ENCODE peak calls at places on chromosomes 3 and 15, in ten cellular contexts. One of them, this sample, is unnamed.

GRCh38 chr3:144683065-144683464 is 711.4 kb downstream of the DIPK2A start:
- DNase-seq in suprapubic skin: no peak
- DNase-seq in A172: no peak
- DNase-seq in GM12865: no peak
- DNase-seq in LoVo: no peak
- DNase-seq in astrocyte of the spinal cord: no peak
- DNase-seq in fibroblast of the aortic adventitia: no peak
- DNase-seq in activated T-helper 2 cell treated with anti-CD3 and anti-CD28 coated beads, Interferon-gamma antibody, Interleukin-2, Interleukin-4, amounts not matched to agents 10 μg/mL and 5 μg/mL and 100 μg/mL, durations not matched to agents 14 hours and 24 hours and 36 hours: no peak
- DNase-seq in GM23248: no peak
- DNase-seq in DMS79 treated with DMSO at 0.1 percent for 48 hours: no peak
- DNase-seq in this sample: no peak

GRCh38 chr15:31437686-31438085 is 111.1 kb downstream of the KLF13 start:
- DNase-seq in LoVo: no peak
- DNase-seq in activated T-helper 2 cell treated with anti-CD3 and anti-CD28 coated beads, Interferon-gamma antibody, Interleukin-2, Interleukin-4, amounts not matched to agents 10 μg/mL and 5 μg/mL and 100 μg/mL, durations not matched to agents 14 hours and 24 hours and 36 hours: no peak
- DNase-seq in fibroblast of the aortic adventitia: no peak
- DNase-seq in A172: no peak
- DNase-seq in GM23248: no peak
- DNase-seq in DMS79 treated with DMSO at 0.1 percent for 48 hours: no peak
- DNase-seq in GM12865: peak
- DNase-seq in astrocyte of the spinal cord: no peak
- DNase-seq in suprapubic skin: no peak
- DNase-seq in this sample: no peak

GRCh38 chr15:73927476-73928240 is 1.4 kb downstream of the LOXL1 start:
- DNase-seq in suprapubic skin: no peak
- DNase-seq in A172: peak
- DNase-seq in fibroblast of the aortic adventitia: peak
- DNase-seq in LoVo: no peak
- DNase-seq in DMS79 treated with DMSO at 0.1 percent for 48 hours: peak
- DNase-seq in GM23248: peak
- DNase-seq in activated T-helper 2 cell treated with anti-CD3 and anti-CD28 coated beads, Interferon-gamma antibody, Interleukin-2, Interleukin-4, amounts not matched to agents 10 μg/mL and 5 μg/mL and 100 μg/mL, durations not matched to agents 14 hours and 24 hours and 36 hours: peak
- DNase-seq in GM12865: peak
- DNase-seq in astrocyte of the spinal cord: peak
- DNase-seq in this sample: peak

GRCh38 chr3:184347321-184348056 is 10.1 kb downstream of the FAM131A start:
- DNase-seq in A172: no peak
- DNase-seq in activated T-helper 2 cell treated with anti-CD3 and anti-CD28 coated beads, Interferon-gamma antibody, Interleukin-2, Interleukin-4, amounts not matched to agents 10 μg/mL and 5 μg/mL and 100 μg/mL, durations not matched to agents 14 hours and 24 hours and 36 hours: no peak
- DNase-seq in GM23248: peak
- DNase-seq in astrocyte of the spinal cord: no peak
- DNase-seq in LoVo: no peak
- DNase-seq in suprapubic skin: no peak
- DNase-seq in GM12865: no peak
- DNase-seq in DMS79 treated with DMSO at 0.1 percent for 48 hours: no peak
- DNase-seq in fibroblast of the aortic adventitia: peak
- DNase-seq in this sample: no peak

GRCh38 chr3:25962255-25962654 is 172.4 kb downstream of the OXSM start:
- DNase-seq in astrocyte of the spinal cord: no peak
- DNase-seq in DMS79 treated with DMSO at 0.1 percent for 48 hours: no peak
- DNase-seq in LoVo: peak
- DNase-seq in fibroblast of the aortic adventitia: no peak
- DNase-seq in A172: no peak
- DNase-seq in GM23248: no peak
- DNase-seq in GM12865: no peak
- DNase-seq in suprapubic skin: no peak
- DNase-seq in activated T-helper 2 cell treated with anti-CD3 and anti-CD28 coated beads, Interferon-gamma antibody, Interleukin-2, Interleukin-4, amounts not matched to agents 10 μg/mL and 5 μg/mL and 100 μg/mL, durations not matched to agents 14 hours and 24 hours and 36 hours: no peak
- DNase-seq in this sample: no peak

GRCh38 chr15:99054025-99054387 is 46.4 kb upstream of the PGPEP1L start:
- DNase-seq in GM23248: peak
- DNase-seq in suprapubic skin: no peak
- DNase-seq in fibroblast of the aortic adventitia: peak
- DNase-seq in LoVo: no peak
- DNase-seq in A172: no peak
- DNase-seq in DMS79 treated with DMSO at 0.1 percent for 48 hours: no peak
- DNase-seq in astrocyte of the spinal cord: no peak
- DNase-seq in activated T-helper 2 cell treated with anti-CD3 and anti-CD28 coated beads, Interferon-gamma antibody, Interleukin-2, Interleukin-4, amounts not matched to agents 10 μg/mL and 5 μg/mL and 100 μg/mL, durations not matched to agents 14 hours and 24 hours and 36 hours: no peak
- DNase-seq in GM12865: no peak
- DNase-seq in this sample: no peak

GRCh38 chr15:40470423-40471104 is at the start of gene CHST14:
- DNase-seq in LoVo: peak
- DNase-seq in suprapubic skin: no peak
- DNase-seq in GM23248: peak
- DNase-seq in A172: peak
- DNase-seq in DMS79 treated with DMSO at 0.1 percent for 48 hours: peak
- DNase-seq in astrocyte of the spinal cord: peak
- DNase-seq in activated T-helper 2 cell treated with anti-CD3 and anti-CD28 coated beads, Interferon-gamma antibody, Interleukin-2, Interleukin-4, amounts not matched to agents 10 μg/mL and 5 μg/mL and 100 μg/mL, durations not matched to agents 14 hours and 24 hours and 36 hours: peak
- DNase-seq in fibroblast of the aortic adventitia: peak
- DNase-seq in GM12865: peak
- DNase-seq in this sample: peak

GRCh38 chr3:52014613-52015012 is 18.9 kb upstream of the RPL29 start:
- DNase-seq in GM23248: peak
- DNase-seq in GM12865: no peak
- DNase-seq in astrocyte of the spinal cord: no peak
- DNase-seq in fibroblast of the aortic adventitia: no peak
- DNase-seq in LoVo: no peak
- DNase-seq in suprapubic skin: no peak
- DNase-seq in A172: no peak
- DNase-seq in DMS79 treated with DMSO at 0.1 percent for 48 hours: no peak
- DNase-seq in activated T-helper 2 cell treated with anti-CD3 and anti-CD28 coated beads, Interferon-gamma antibody, Interleukin-2, Interleukin-4, amounts not matched to agents 10 μg/mL and 5 μg/mL and 100 μg/mL, durations not matched to agents 14 hours and 24 hours and 36 hours: no peak
- DNase-seq in this sample: no peak

GRCh38 chr15:88115529-88116152 is 140.9 kb downstream of the NTRK3 start:
- DNase-seq in astrocyte of the spinal cord: peak
- DNase-seq in LoVo: peak
- DNase-seq in fibroblast of the aortic adventitia: peak
- DNase-seq in GM12865: no peak
- DNase-seq in activated T-helper 2 cell treated with anti-CD3 and anti-CD28 coated beads, Interferon-gamma antibody, Interleukin-2, Interleukin-4, amounts not matched to agents 10 μg/mL and 5 μg/mL and 100 μg/mL, durations not matched to agents 14 hours and 24 hours and 36 hours: no peak
- DNase-seq in A172: no peak
- DNase-seq in suprapubic skin: no peak
- DNase-seq in DMS79 treated with DMSO at 0.1 percent for 48 hours: peak
- DNase-seq in GM23248: no peak
- DNase-seq in this sample: no peak

GRCh38 chr3:72347819-72348319 is 500.4 kb downstream of the SHQ1 start:
- DNase-seq in suprapubic skin: peak
- DNase-seq in LoVo: peak
- DNase-seq in GM12865: peak
- DNase-seq in activated T-helper 2 cell treated with anti-CD3 and anti-CD28 coated beads, Interferon-gamma antibody, Interleukin-2, Interleukin-4, amounts not matched to agents 10 μg/mL and 5 μg/mL and 100 μg/mL, durations not matched to agents 14 hours and 24 hours and 36 hours: no peak
- DNase-seq in fibroblast of the aortic adventitia: peak
- DNase-seq in DMS79 treated with DMSO at 0.1 percent for 48 hours: no peak
- DNase-seq in astrocyte of the spinal cord: peak
- DNase-seq in A172: peak
- DNase-seq in GM23248: peak
- DNase-seq in this sample: peak

GRCh38 chr3:123261666-123262065 is 59.9 kb downstream of the SEC22A start:
- DNase-seq in A172: no peak
- DNase-seq in GM23248: no peak
- DNase-seq in suprapubic skin: no peak
- DNase-seq in LoVo: no peak
- DNase-seq in astrocyte of the spinal cord: no peak
- DNase-seq in fibroblast of the aortic adventitia: no peak
- DNase-seq in DMS79 treated with DMSO at 0.1 percent for 48 hours: no peak
- DNase-seq in GM12865: no peak
- DNase-seq in activated T-helper 2 cell treated with anti-CD3 and anti-CD28 coated beads, Interferon-gamma antibody, Interleukin-2, Interleukin-4, amounts not matched to agents 10 μg/mL and 5 μg/mL and 100 μg/mL, durations not matched to agents 14 hours and 24 hours and 36 hours: no peak
- DNase-seq in this sample: no peak

GRCh38 chr3:69819283-69819682 is 80.0 kb downstream of the MITF start:
- DNase-seq in A172: no peak
- DNase-seq in astrocyte of the spinal cord: no peak
- DNase-seq in activated T-helper 2 cell treated with anti-CD3 and anti-CD28 coated beads, Interferon-gamma antibody, Interleukin-2, Interleukin-4, amounts not matched to agents 10 μg/mL and 5 μg/mL and 100 μg/mL, durations not matched to agents 14 hours and 24 hours and 36 hours: no peak
- DNase-seq in suprapubic skin: no peak
- DNase-seq in GM12865: no peak
- DNase-seq in LoVo: no peak
- DNase-seq in fibroblast of the aortic adventitia: no peak
- DNase-seq in DMS79 treated with DMSO at 0.1 percent for 48 hours: no peak
- DNase-seq in GM23248: no peak
- DNase-seq in this sample: no peak

GRCh38 chr3:64327039-64327804 is 102.0 kb upstream of the PRICKLE2 start:
- DNase-seq in LoVo: no peak
- DNase-seq in GM12865: no peak
- DNase-seq in suprapubic skin: peak
- DNase-seq in astrocyte of the spinal cord: no peak
- DNase-seq in DMS79 treated with DMSO at 0.1 percent for 48 hours: no peak
- DNase-seq in activated T-helper 2 cell treated with anti-CD3 and anti-CD28 coated beads, Interferon-gamma antibody, Interleukin-2, Interleukin-4, amounts not matched to agents 10 μg/mL and 5 μg/mL and 100 μg/mL, durations not matched to agents 14 hours and 24 hours and 36 hours: no peak
- DNase-seq in GM23248: peak
- DNase-seq in fibroblast of the aortic adventitia: peak
- DNase-seq in A172: no peak
- DNase-seq in this sample: no peak

GRCh38 chr15:74863239-74864056 is 9.7 kb downstream of the SCAMP2 start:
- DNase-seq in astrocyte of the spinal cord: peak
- DNase-seq in fibroblast of the aortic adventitia: no peak
- DNase-seq in GM23248: peak
- DNase-seq in LoVo: no peak
- DNase-seq in GM12865: no peak
- DNase-seq in A172: peak
- DNase-seq in activated T-helper 2 cell treated with anti-CD3 and anti-CD28 coated beads, Interferon-gamma antibody, Interleukin-2, Interleukin-4, amounts not matched to agents 10 μg/mL and 5 μg/mL and 100 μg/mL, durations not matched to agents 14 hours and 24 hours and 36 hours: no peak
- DNase-seq in DMS79 treated with DMSO at 0.1 percent for 48 hours: no peak
- DNase-seq in suprapubic skin: no peak
- DNase-seq in this sample: no peak

GRCh38 chr3:13279532-13279910 is 140.6 kb downstream of the NUP210 start:
- DNase-seq in A172: no peak
- DNase-seq in DMS79 treated with DMSO at 0.1 percent for 48 hours: no peak
- DNase-seq in GM23248: no peak
- DNase-seq in LoVo: no peak
- DNase-seq in fibroblast of the aortic adventitia: no peak
- DNase-seq in activated T-helper 2 cell treated with anti-CD3 and anti-CD28 coated beads, Interferon-gamma antibody, Interleukin-2, Interleukin-4, amounts not matched to agents 10 μg/mL and 5 μg/mL and 100 μg/mL, durations not matched to agents 14 hours and 24 hours and 36 hours: no peak
- DNase-seq in astrocyte of the spinal cord: no peak
- DNase-seq in GM12865: no peak
- DNase-seq in suprapubic skin: no peak
- DNase-seq in this sample: no peak

GRCh38 chr3:22506871-22507270 is 696.3 kb upstream of the UBE2E2 start:
- DNase-seq in fibroblast of the aortic adventitia: no peak
- DNase-seq in suprapubic skin: no peak
- DNase-seq in GM23248: no peak
- DNase-seq in A172: no peak
- DNase-seq in DMS79 treated with DMSO at 0.1 percent for 48 hours: no peak
- DNase-seq in astrocyte of the spinal cord: no peak
- DNase-seq in LoVo: no peak
- DNase-seq in GM12865: no peak
- DNase-seq in activated T-helper 2 cell treated with anti-CD3 and anti-CD28 coated beads, Interferon-gamma antibody, Interleukin-2, Interleukin-4, amounts not matched to agents 10 μg/mL and 5 μg/mL and 100 μg/mL, durations not matched to agents 14 hours and 24 hours and 36 hours: no peak
- DNase-seq in this sample: no peak

GRCh38 chr3:23743141-23743784 is 62.5 kb upstream of the UBE2E1 start:
- DNase-seq in fibroblast of the aortic adventitia: no peak
- DNase-seq in suprapubic skin: no peak
- DNase-seq in A172: no peak
- DNase-seq in GM12865: no peak
- DNase-seq in LoVo: no peak
- DNase-seq in DMS79 treated with DMSO at 0.1 percent for 48 hours: no peak
- DNase-seq in GM23248: no peak
- DNase-seq in astrocyte of the spinal cord: no peak
- DNase-seq in activated T-helper 2 cell treated with anti-CD3 and anti-CD28 coated beads, Interferon-gamma antibody, Interleukin-2, Interleukin-4, amounts not matched to agents 10 μg/mL and 5 μg/mL and 100 μg/mL, durations not matched to agents 14 hours and 24 hours and 36 hours: no peak
- DNase-seq in this sample: no peak

GRCh38 chr15:62899090-62899493 is 143.5 kb upstream of the TPM1 start:
- DNase-seq in astrocyte of the spinal cord: no peak
- DNase-seq in suprapubic skin: no peak
- DNase-seq in A172: peak
- DNase-seq in DMS79 treated with DMSO at 0.1 percent for 48 hours: no peak
- DNase-seq in GM12865: no peak
- DNase-seq in LoVo: peak
- DNase-seq in GM23248: no peak
- DNase-seq in activated T-helper 2 cell treated with anti-CD3 and anti-CD28 coated beads, Interferon-gamma antibody, Interleukin-2, Interleukin-4, amounts not matched to agents 10 μg/mL and 5 μg/mL and 100 μg/mL, durations not matched to agents 14 hours and 24 hours and 36 hours: no peak
- DNase-seq in fibroblast of the aortic adventitia: no peak
- DNase-seq in this sample: no peak

This sample was measured in progenitor cell of endocrine pancreas.